ENCODE peak calls at places on chromosomes 6 and 20, in nine cellular contexts. S is BE2C, J is fibroblast of lung, K is stomach, W is heart right ventricle, R is fibroblast of villous mesenchyme, D is astrocyte of the cerebellum, I is D721Med, A is left lung. L is an unnamed sample.
A peak's percentile ranks its signal among the peaks of the same experiment; 100 is the strongest.

GRCh38 chr6:85360794-85361642 is 88.9 kb upstream of the NT5E start:
- DNase-seq in A (peak; percentile 35), S (no peak), I (no peak), J (peak; percentile 98), W (no peak), R (peak; percentile 92), K (no peak), D (peak; percentile 67), L (no peak)

GRCh38 chr6:20771427-20771826 is 237.2 kb downstream of the CDKAL1 start:
- DNase-seq in I (no peak), R (no peak), J (no peak), A (no peak), W (no peak), K (no peak), D (no peak), S (no peak), L (no peak)

GRCh38 chr6:88972504-88973423 is 9.3 kb upstream of the RNGTT start:
- DNase-seq in D (no peak), I (no peak), A (no peak), K (no peak), R (no peak), S (no peak), W (no peak), J (no peak), L (no peak)

GRCh38 chr6:152605342-152605741 is 31.8 kb downstream of the SYNE1 start:
- DNase-seq in J (peak; percentile 49), I (no peak), S (no peak), W (no peak), D (no peak), A (no peak), R (no peak), K (no peak), L (peak; percentile 29)

GRCh38 chr6:52104979-52105378 is 17.6 kb upstream of the PKHD1 start:
- DNase-seq in I (no peak), D (no peak), J (no peak), W (no peak), S (no peak), R (no peak), K (no peak), A (no peak), L (no peak)

GRCh38 chr20:17431621-17432364 is 99.4 kb downstream of the BFSP1 start:
- DNase-seq in K (peak; percentile 51), W (peak; percentile 34), I (no peak), J (peak; percentile 20), A (no peak), D (peak; percentile 20), S (peak; percentile 52), R (peak; percentile 50), L (peak; percentile 61)

GRCh38 chr20:57326667-57327455 is 2.7 kb upstream of the SPO11 start:
- DNase-seq in A (peak; percentile 55), K (no peak), R (no peak), D (no peak), I (no peak), S (no peak), J (no peak), W (no peak), L (no peak)

GRCh38 chr6:112163295-112164257 is 76.2 kb downstream of the FAM229B start:
- DNase-seq in J (peak; percentile 31), S (peak; percentile 82), R (peak; percentile 42), K (peak; percentile 83), I (peak; percentile 27), A (peak; percentile 52), D (no peak), W (peak; percentile 52), L (peak; percentile 68)

GRCh38 chr6:136791296-136792065 is 796 bp downstream of the MAP3K5 start:
- DNase-seq in J (peak; percentile 59), A (peak; percentile 84), D (no peak), I (no peak), R (peak; percentile 77), S (peak; percentile 49), K (peak; percentile 81), W (peak; percentile 57), L (peak; percentile 48)

GRCh38 chr20:24097051-24097450 is 108.5 kb upstream of the GGTLC1 start:
- DNase-seq in K (no peak), W (no peak), J (no peak), D (no peak), A (no peak), I (no peak), R (no peak), S (no peak), L (peak; percentile 69)

GRCh38 chr6:135243871-135244796 is 63.0 kb downstream of the MYB start:
- DNase-seq in K (no peak), A (no peak), D (no peak), S (no peak), J (peak; percentile 6), R (no peak), I (no peak), W (no peak), L (no peak)

GRCh38 chr20:54456972-54457371 is 18.4 kb upstream of the DOK5 start:
- DNase-seq in K (no peak), R (no peak), A (no peak), J (no peak), D (no peak), S (no peak), W (no peak), I (no peak), L (peak; percentile 18)

GRCh38 chr6:147782302-147782701 is 273.8 kb downstream of the SAMD5 start:
- DNase-seq in J (peak; percentile 56), S (peak; percentile 46), A (no peak), I (peak; percentile 27), K (no peak), R (peak; percentile 80), W (no peak), D (peak; percentile 18), L (no peak)

GRCh38 chr6:151506761-151507160 is 12.9 kb downstream of the CCDC170 start:
- DNase-seq in S (no peak), A (no peak), K (no peak), W (no peak), J (no peak), D (no peak), I (no peak), R (no peak), L (no peak)

GRCh38 chr20:50855498-50856474 is 60.9 kb downstream of the BCAS4 start:
- DNase-seq in S (peak; percentile 60), I (no peak), R (no peak), A (no peak), D (peak; percentile 19), W (no peak), K (peak; percentile 50), J (peak; percentile 29), L (no peak)

GRCh38 chr6:132669690-132670291 is 10.8 kb upstream of the TAAR1 start:
- DNase-seq in R (peak; percentile 46), I (no peak), A (no peak), W (no peak), D (peak; percentile 22), S (no peak), K (no peak), J (peak; percentile 38), L (peak; percentile 75)

GRCh38 chr6:163120223-163120622 is 294.3 kb upstream of the QKI start:
- DNase-seq in A (no peak), K (no peak), J (no peak), W (no peak), R (no peak), I (no peak), D (no peak), S (no peak), L (no peak)
- TF ChIP-seq CTCF in A (no peak), K (no peak), J (no peak), W (no peak), R (no peak), I (no peak), D (no peak), S (no peak), L (no peak)

GRCh38 chr6:64330694-64331309 is 695.2 kb downstream of the PHF3 start:
- DNase-seq in K (peak; percentile 83), W (peak; percentile 60), D (peak; percentile 20), S (peak; percentile 87), A (peak; percentile 57), I (no peak), R (peak; percentile 74), J (peak; percentile 1), L (peak; percentile 83)
- TF ChIP-seq CTCF in K (peak; percentile 26), W (peak; percentile 57), D (peak; percentile 64), S (peak; percentile 88), A (peak; percentile 50), I (peak; percentile 70), R (peak; percentile 75), J (peak; percentile 74), L (peak; percentile 76)

DNA sequence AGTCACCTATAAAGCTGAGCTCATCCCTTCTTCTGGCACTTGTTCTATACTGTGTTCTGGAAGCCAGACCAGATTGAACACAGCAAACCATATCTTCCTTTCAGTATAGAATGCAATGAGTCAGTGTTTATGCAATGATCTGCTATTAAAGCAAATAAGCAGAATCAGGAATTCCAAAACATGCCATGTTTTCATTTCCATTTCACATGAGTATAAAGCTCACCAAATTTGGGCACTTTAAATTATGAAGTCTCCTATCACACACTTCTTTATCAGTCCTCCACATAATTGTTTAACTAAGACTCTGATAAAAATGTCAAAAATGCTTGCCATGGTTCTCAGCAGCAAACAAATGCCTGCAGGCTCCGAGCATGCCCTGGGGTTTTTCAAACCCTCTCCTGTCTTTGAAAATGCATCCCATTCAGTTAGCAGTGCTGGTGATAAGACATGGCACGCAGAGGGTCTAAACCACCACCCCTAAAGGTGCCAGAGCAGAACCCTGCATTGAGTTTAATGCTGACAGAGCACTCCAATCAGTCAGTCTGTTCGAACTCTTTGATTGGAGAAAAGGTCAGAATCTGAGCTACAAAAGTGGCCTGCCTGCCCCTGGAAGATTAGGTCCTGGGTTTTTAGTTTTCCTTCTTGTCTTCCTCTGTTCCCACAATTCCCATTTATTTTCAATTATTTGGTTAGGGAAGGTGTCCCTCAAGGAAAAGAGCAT is 234.1 kb downstream of the GMPR start:
- DNase-seq in R (peak; percentile 89), S (no peak), J (peak; percentile 68), A (no peak), K (no peak), W (no peak), I (no peak), D (no peak), L (peak; percentile 58)
- TF ChIP-seq CTCF in R (no peak), S (no peak), J (no peak), A (no peak), K (no peak), W (no peak), I (no peak), D (no peak), L (no peak)

GRCh38 chr6:11427091-11427739 is 110.3 kb upstream of the TMEM170B start:
- DNase-seq in S (no peak), W (no peak), R (no peak), I (no peak), K (no peak), J (no peak), A (no peak), D (no peak), L (no peak)

GRCh38 chr6:11425431-11425871 is 112.1 kb upstream of the TMEM170B start:
- DNase-seq in A (no peak), K (no peak), I (no peak), S (no peak), J (no peak), D (no peak), R (no peak), W (no peak), L (no peak)

GRCh38 chr6:11425876-11426275 is 111.7 kb upstream of the TMEM170B start:
- DNase-seq in J (no peak), S (no peak), D (no peak), R (no peak), W (no peak), I (no peak), A (no peak), K (no peak), L (no peak)

GRCh38 chr6:11427827-11428245 is 109.7 kb upstream of the TMEM170B start:
- DNase-seq in J (peak; percentile 56), K (no peak), R (peak; percentile 30), A (no peak), I (no peak), D (peak; percentile 32), W (no peak), S (no peak), L (no peak)

GRCh38 chr6:11426571-11426970 is 111.0 kb upstream of the TMEM170B start:
- DNase-seq in I (no peak), S (no peak), W (no peak), D (no peak), J (no peak), R (no peak), A (no peak), K (no peak), L (no peak)
- TF ChIP-seq CTCF in I (no peak), S (no peak), W (no peak), D (no peak), J (no peak), R (no peak), A (no peak), K (no peak), L (no peak)

L was measured in cardiac muscle cell.